ENCODE peak calls at places on chromosomes 2 and 18, in four cellular contexts. A is A549, D is fibroblast of lung, J is lower lobe of right lung. N is an unnamed sample.

GRCh38 chr18:60691061-60691460 is 318.5 kb upstream of the MC4R start:
- DNase-seq in A (no peak), J (no peak), D (no peak), N (no peak)

GRCh38 chr18:34959989-34960388 is 81.2 kb upstream of the MAPRE2 start:
- DNase-seq in J (no peak), A (no peak), D (no peak), N (no peak)

GRCh38 chr18:80200932-80201672 is 46.2 kb downstream of the PARD6G start:
- DNase-seq in A (no peak), D (no peak), J (no peak), N (no peak)

GRCh38 chr2:60355849-60356261 is 197.6 kb downstream of the BCL11A start:
- DNase-seq in J (no peak), D (no peak), A (no peak), N (no peak)

GRCh38 chr18:76958692-76959341 is 136.5 kb downstream of the ZNF236 start:
- DNase-seq in A (no peak), J (no peak), D (no peak), N (no peak)

GRCh38 chr2:19815746-19816145 is 86.0 kb downstream of the TTC32 start:
- DNase-seq in A (no peak), D (peak; percentile 46), J (no peak), N (no peak)

GRCh38 chr2:118530976-118531375 is 316.5 kb downstream of the EN1 start:
- DNase-seq in D (peak; percentile 76), A (no peak), J (no peak), N (no peak)

GRCh38 chr2:37301408-37301807 is 23.2 kb downstream of the PRKD3 start:
- DNase-seq in J (no peak), D (no peak), A (no peak), N (no peak)

GRCh38 chr18:47983055-47983454 is 52.6 kb upstream of the SMAD2 start:
- DNase-seq in D (no peak), A (no peak), J (no peak), N (no peak)

GRCh38 chr18:74840492-74841167 is 243.0 kb downstream of the ZNF407 start:
- DNase-seq in J (no peak), A (peak; percentile 51), D (peak; percentile 63), N (no peak)

GRCh38 chr2:212863185-212863588 is 288.2 kb downstream of the IKZF2 start:
- DNase-seq in A (peak; percentile 59), J (peak; percentile 43), D (peak; percentile 11), N (no peak)

GRCh38 chr18:31049189-31049588 is 6.6 kb upstream of the DSC3 start:
- DNase-seq in A (no peak), J (no peak), D (no peak), N (no peak)

GRCh38 chr2:28445448-28446258 is 50.2 kb upstream of the PLB1 start:
- DNase-seq in A (peak; percentile 87), D (peak; percentile 98), J (no peak), N (no peak)

GRCh38 chr18:78399992-78400503 is 579.6 kb upstream of the SALL3 start:
- DNase-seq in D (no peak), A (no peak), J (no peak), N (no peak)

GRCh38 chr18:78402966-78403365 is 576.7 kb upstream of the SALL3 start:
- DNase-seq in J (no peak), D (no peak), A (no peak), N (no peak)

GRCh38 chr18:78403371-78403770 is 576.2 kb upstream of the SALL3 start:
- DNase-seq in J (no peak), D (no peak), A (no peak), N (no peak)

GRCh38 chr18:78405763-78406162 is 573.9 kb upstream of the SALL3 start:
- DNase-seq in A (no peak), D (no peak), J (no peak), N (no peak)

DNA sequence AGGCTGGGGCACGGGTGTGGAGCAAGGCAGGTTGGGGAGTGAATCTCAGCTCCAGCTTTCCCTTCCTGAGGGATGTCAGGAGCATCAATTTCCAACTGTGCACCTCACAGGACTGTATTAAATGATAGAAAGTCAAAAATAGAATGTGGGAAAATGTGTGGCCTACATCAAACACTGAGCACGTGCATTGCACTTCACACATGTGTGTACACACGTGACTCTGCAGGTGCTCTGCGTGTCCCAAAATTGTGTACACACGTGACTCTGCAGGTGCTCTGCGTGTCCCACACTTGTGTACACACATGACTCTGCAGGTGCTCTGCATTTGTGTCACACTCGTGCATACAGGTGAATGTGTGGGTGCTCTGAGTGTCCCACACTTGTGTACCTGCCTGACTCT is 577.2 kb upstream of the SALL3 start:
- DNase-seq in J (no peak), D (no peak), A (no peak), N (no peak)
- H3K9me3 ChIP-seq in J (no peaks in the 10 kb centered on the region), D (no peaks in the 10 kb centered on the region), A (no peaks in the 10 kb centered on the region), N (no peaks in the 10 kb centered on the region)

DNA sequence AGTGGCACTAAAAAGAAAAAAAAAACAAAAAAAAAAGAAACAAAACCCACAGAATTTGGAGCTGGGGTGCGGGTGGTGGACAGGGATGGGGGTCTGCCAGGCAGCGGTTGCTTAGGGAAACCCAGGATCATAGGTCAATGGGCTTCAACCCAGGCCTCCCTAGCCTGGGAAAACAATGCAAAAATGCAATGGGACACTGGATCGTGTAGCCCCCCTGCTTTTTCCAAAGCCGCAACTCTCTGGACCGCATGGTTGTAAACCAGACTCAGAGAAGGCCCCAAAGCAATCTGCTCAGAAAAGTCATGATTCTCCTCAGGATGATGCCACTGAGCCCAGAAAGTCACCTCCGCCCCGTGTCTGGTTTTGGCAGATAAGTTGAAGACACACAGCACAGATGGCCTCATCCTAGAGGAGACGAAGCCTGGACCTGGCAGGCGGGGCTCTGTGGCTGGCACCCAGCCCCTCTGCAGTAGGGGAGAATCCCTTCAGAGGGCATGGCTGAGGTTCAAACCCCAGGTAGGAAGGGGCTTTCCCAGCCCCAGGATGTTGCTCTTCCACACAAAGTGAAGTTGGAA is 5.1 kb downstream of the DLX2 start:
- DNase-seq in D (no peak), A (no peak), J (no peak), N (no peak)
- H3K4me1 ChIP-seq in D (peaks cover 16% of the 10 kb centered on the region), A (peaks cover 30% of the 10 kb centered on the region), J (peaks cover 75% of the 10 kb centered on the region), N (peaks cover 60% of the 10 kb centered on the region)

GRCh38 chr2:152718909-152719645 is 657 bp downstream of the ARL6IP6 start:
- DNase-seq in J (no peak), A (peak; percentile 78), D (peak; percentile 30), N (peak; percentile 77)

GRCh38 chr2:152716805-152717241 is 438 bp downstream of the PRPF40A start:
- DNase-seq in A (peak; percentile 63), D (peak; percentile 33), J (no peak), N (peak; percentile 57)

GRCh38 chr2:152715854-152716428 is 1.3 kb downstream of the PRPF40A start:
- DNase-seq in J (no peak), A (peak; percentile 80), D (no peak), N (no peak)

GRCh38 chr2:152718047-152718908 is at the start of gene ARL6IP6:
- DNase-seq in D (peak; percentile 91), A (peak; percentile 92), J (peak; percentile 96), N (peak; percentile 94)

DNA sequence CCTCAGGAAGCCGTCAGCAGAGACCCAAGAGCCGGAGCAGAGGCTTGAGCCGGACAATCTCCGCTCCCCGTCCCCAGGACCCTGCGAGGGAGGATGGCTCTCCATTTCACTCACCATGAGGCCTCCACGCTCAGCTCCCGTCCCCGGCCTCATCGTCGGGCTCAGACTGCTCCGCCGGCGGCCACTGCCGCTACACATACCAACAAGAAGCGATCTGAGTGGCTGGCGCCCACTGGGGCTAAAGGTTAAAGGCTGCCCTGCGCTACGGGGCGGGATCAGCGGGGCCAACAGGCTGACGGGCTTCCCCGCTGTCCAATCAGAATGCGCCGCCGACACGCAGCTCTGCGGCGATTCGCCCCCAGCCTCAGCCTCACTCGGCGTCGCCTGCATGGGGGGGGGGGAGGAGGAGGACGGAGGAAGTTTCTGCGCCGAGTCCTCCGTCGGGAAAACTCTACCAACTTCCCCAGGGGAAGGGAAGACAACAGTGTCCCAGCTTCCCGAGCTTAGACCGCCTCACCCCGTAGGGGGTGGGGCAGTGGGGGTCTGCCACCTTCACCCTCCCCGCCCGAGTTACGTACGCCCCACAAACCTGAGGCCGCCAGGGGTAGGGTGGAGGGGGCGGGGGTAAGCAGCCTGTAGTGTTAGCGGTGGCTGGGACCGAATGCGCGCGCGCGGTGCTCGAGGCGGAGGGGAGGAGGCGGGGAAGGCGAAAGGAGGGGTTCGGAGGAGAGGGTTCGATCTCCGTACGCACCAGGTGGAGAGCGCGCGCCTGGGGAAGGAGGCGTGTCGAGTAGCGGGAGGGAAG is at the start of gene PRPF40A:
- DNase-seq in J (peak; percentile 99), A (peak; percentile 98), D (peak; percentile 97), N (peak; percentile 99)
- TF ChIP-seq CTCF in J (no peak), A (no peak), D (no peak), N (no peak)

GRCh38 chr18:14962626-14963025 is 214.7 kb downstream of the ANKRD30B start:
- DNase-seq in J (no peak), A (no peak), D (no peak), N (no peak)
- H3K9me3 ChIP-seq in J (no peaks in the 10 kb centered on the region), A (no peaks in the 10 kb centered on the region), D (no peaks in the 10 kb centered on the region), N (no peaks in the 10 kb centered on the region)